ENCODE peak calls at places on chromosomes 6 and 20, in seven cellular contexts. A, W, F, T, H, M and U are unnamed samples.

GRCh38 chr20:37313546-37314091 is 24.2 kb downstream of the MANBAL start:
- DNase-seq in A (no peak), W (no peak), F (no peak), T (no peak), H (no peak), M (no peak), U (no peak)

GRCh38 chr6:50939931-50940330 is 121.3 kb downstream of the TFAP2B start:
- DNase-seq in A (no peak), W (no peak), F (no peak), T (no peak), H (no peak), M (no peak), U (no peak)

GRCh38 chr6:151475653-151476523 is 17.9 kb upstream of the CCDC170 start:
- DNase-seq in A (peak), W (no peak), F (no peak), T (peak), H (no peak), M (peak), U (no peak)

GRCh38 chr6:148963738-148964137 is 216.9 kb downstream of the UST start:
- DNase-seq in A (no peak), W (no peak), F (no peak), T (no peak), H (no peak), M (no peak), U (no peak)

GRCh38 chr6:56088641-56089040 is 158.7 kb downstream of the COL21A1 start:
- DNase-seq in A (no peak), W (no peak), F (no peak), T (no peak), H (no peak), M (no peak), U (no peak)

GRCh38 chr6:140784573-140784972 is 1348.2 kb upstream of the GJE1 start:
- DNase-seq in A (no peak), W (no peak), F (no peak), T (no peak), H (no peak), M (no peak), U (no peak)

GRCh38 chr6:83185096-83185495 is 8.0 kb downstream of the PGM3 start:
- DNase-seq in A (no peak), W (no peak), F (no peak), T (no peak), H (no peak), M (no peak), U (no peak)

GRCh38 chr6:127100510-127101140 is 17.8 kb upstream of the RSPO3 start:
- DNase-seq in A (peak), W (no peak), F (no peak), T (no peak), H (peak), M (no peak), U (no peak)

GRCh38 chr20:24296477-24297380 is 172.7 kb upstream of the SYNDIG1 start:
- DNase-seq in A (no peak), W (no peak), F (no peak), T (no peak), H (no peak), M (no peak), U (no peak)

GRCh38 chr6:27280064-27280539 is 32.0 kb downstream of the POM121L2 start:
- DNase-seq in A (peak), W (no peak), F (no peak), T (no peak), H (no peak), M (no peak), U (no peak)

GRCh38 chr6:45156075-45156474 is 172.1 kb upstream of the RUNX2 start:
- DNase-seq in A (no peak), W (no peak), F (no peak), T (no peak), H (no peak), M (peak), U (no peak)

GRCh38 chr6:37173573-37174195 is 3.7 kb downstream of the PIM1 start:
- DNase-seq in A (no peak), W (no peak), F (no peak), T (no peak), H (no peak), M (no peak), U (no peak)

GRCh38 chr20:61253264-61253639 is 1.2 kb downstream of the CDH4 start:
- DNase-seq in A (peak), W (no peak), F (no peak), T (no peak), H (no peak), M (no peak), U (no peak)

GRCh38 chr6:137995371-137995770 is 111.8 kb downstream of the PERP start:
- DNase-seq in A (no peak), W (no peak), F (no peak), T (no peak), H (no peak), M (no peak), U (no peak)

GRCh38 chr20:17675519-17676377 is 6.3 kb downstream of the RRBP1 start:
- DNase-seq in A (no peak), W (no peak), F (no peak), T (no peak), H (no peak), M (no peak), U (no peak)

DNA sequence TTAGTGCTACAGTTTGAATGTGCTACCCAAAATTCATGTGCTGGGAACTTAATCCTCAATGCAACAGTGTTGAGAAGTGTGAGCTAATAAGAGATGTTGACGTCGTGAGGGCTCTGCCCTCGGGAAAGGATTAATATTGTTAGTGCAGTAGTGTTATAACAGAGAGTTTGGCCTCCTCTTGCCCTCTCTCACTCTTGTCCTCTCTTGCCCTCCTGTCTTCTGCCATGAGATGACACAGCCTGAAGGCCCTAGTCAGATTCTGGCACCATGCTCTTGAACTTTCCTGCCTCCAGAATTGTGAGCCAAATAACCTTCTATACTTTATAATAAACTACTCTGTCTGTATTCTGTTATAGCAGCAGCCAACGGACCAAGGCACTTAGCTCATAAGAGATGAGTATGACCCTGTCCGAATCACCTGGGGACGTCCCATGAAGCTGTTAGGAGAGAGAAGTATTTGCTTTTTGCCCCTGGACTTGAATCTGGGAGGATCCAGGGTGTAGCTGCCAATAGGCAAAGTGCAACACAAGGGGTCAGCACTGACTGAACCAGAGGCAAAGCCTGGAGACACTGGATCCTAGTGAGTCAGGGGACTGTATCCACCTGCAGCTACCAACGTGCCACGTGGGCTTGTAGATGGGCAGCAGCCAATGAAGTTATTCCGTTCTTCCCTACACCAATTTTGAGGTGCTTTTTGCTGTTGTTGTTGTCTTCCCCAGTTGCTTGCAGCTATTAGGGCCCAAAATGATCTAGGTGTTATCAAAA is 233.7 kb downstream of the THBS2 start:
- DNase-seq in A (no peak), W (no peak), F (no peak), T (no peak), H (no peak), M (no peak), U (no peak)
- TF ChIP-seq CTCF in A (peak), W (no peak), F (no peak), T (peak), H (no peak), M (no peak), U (peak)

GRCh38 chr6:170437719-170438401 is 115.2 kb downstream of the PSMB1 start:
- DNase-seq in A (peak), W (no peak), F (no peak), T (no peak), H (no peak), M (no peak), U (no peak)
- H3K4me3 ChIP-seq in A (no peak), W (peak), F (peak), T (peak), H (no peak), M (no peak), U (peak)

DNA sequence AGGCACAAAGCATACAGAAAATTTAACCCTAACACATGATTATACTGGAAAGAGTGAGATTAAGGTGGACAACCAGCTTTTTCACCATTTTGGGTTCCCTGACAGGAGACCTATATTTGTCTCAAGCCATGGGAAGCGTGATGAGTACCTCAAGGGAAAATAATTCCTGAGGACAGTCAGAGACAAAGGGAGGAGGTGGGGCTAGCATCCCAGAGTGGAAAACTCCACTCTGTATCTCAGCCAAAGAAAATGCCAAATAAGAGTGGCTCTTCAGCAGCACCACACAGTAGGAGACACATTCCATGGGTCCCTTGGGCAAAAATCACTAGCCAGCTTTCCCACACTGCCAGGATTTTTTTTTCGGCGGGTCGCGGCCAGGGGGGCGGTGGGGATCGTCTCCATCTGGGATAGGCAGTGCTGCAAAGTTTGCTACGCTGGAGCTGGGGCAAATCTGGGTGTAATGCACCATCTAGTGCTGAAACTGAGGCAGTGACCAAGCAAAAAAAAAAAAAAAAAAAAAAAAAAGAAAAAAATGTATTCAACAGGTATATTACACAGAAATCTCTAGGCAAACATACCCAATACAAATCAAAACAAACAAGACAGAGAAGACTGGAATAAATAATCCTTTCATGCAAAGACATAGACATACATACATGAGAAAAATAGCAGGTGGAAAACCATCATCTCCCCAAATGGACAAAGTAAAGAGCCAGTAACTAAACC is 77.3 kb upstream of the SLC35F1 start:
- DNase-seq in A (peak), W (no peak), F (no peak), T (no peak), H (no peak), M (peak), U (no peak)
- TF ChIP-seq CTCF in A (peak), W (peak), F (no peak), T (peak), H (no peak), M (peak), U (peak)

DNA sequence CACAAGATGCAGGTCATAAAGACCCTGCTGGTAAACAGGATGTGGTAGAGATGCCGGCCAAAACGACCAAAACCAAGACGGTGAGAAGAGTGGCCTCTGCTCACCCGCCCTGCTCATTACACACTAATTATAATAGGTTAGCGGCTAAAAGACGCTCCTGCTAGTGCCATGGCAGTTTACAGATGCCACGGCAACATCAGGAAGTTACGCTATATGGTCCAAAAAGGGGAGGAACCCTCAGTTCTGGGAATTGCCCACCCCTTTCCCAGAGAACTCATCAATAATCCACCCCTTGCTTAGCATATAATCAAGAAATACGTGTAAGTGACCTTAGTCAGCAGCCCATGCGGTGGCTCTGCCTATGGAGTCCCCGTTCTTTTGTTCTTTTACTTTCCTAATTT is 17.6 kb downstream of the BHLHE23 start:
- DNase-seq in A (no peak), W (no peak), F (no peak), T (no peak), H (no peak), M (no peak), U (no peak)
- H3K4me3 ChIP-seq in A (no peak), W (no peak), F (no peak), T (no peak), H (no peak), M (peak), U (no peak)

GRCh38 chr6:32195652-32195901 is 3.1 kb upstream of the GPSM3 start:
- DNase-seq in A (peak), W (peak), F (peak), T (peak), H (peak), M (peak), U (peak)
- TF ChIP-seq CTCF in A (peak), W (peak), F (peak), T (no peak), H (no peak), M (no peak), U (peak)

DNA sequence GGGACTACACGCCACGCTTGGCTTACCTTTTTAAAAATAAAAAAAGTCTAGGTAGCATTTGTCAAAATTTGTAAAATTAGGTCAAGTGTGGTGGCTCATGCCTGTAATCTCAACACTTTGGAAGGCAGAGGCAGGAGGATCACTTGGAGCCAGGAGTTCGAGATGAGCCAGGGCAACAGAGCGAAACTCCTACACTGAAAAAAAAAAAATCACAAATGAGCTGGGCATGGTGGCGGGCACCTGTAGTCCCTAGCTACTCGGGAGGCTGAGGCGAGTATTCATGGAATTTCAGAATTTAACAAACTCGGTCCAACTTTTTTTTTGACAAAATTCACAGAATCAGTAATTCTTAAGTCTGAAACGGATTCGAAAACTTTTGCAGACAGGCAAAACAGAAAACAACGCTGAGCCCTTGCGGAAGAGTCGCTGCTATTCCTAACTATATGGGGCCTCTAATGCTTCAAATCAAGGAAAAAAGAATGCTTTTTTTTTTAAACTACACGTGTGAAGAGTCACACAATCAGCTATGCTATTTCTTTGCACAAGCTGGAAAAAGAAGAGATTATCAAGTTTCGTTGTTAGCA is 62.9 kb downstream of the GTF2H5 start:
- DNase-seq in A (no peak), W (no peak), F (no peak), T (no peak), H (no peak), M (no peak), U (no peak)
- H3K4me3 ChIP-seq in A (peak), W (peak), F (peak), T (peak), H (peak), M (peak), U (peak)